ENCODE peak calls at places on chromosomes 2 and 18, in seven cellular contexts. P is stimulated activated naive CD4-positive, alpha-beta T cell; J is CD4-positive, alpha-beta T cell; Y is GM12865; F is HEK293T; B is activated CD8-positive, alpha-beta memory T cell treated with anti-CD3 and anti-CD28 coated beads for 48 hours; R is Calu3. A is an unnamed sample.

GRCh38 chr2:175844169-175844568 is 157.9 kb downstream of the LNPK start:
- DNase-seq in R (no peak), P (no peak), J (no peak), F (no peak), B (no peak), Y (no peak), A (no peak)

GRCh38 chr18:44599409-44599808 is 81.3 kb upstream of the SETBP1 start:
- DNase-seq in R (no peak), F (no peak), J (no peak), Y (no peak), B (no peak), P (no peak), A (no peak)

GRCh38 chr2:25341753-25342371 is at the start of gene DNMT3A:
- DNase-seq in P (peak), Y (peak), J (peak), F (peak), B (no peak), R (peak), A (no peak)

GRCh38 chr2:39663187-39663930 is 2.4 kb upstream of the TMEM178A start:
- DNase-seq in J (no peak), P (no peak), F (no peak), R (no peak), Y (no peak), B (no peak), A (no peak)

GRCh38 chr2:11234309-11234708 is 79.0 kb downstream of the SLC66A3 start:
- DNase-seq in J (no peak), R (no peak), Y (no peak), F (no peak), B (no peak), P (no peak), A (no peak)

GRCh38 chr2:174027956-174028355 is 62.8 kb upstream of the SP3 start:
- DNase-seq in B (no peak), P (no peak), Y (no peak), J (no peak), F (no peak), R (no peak), A (no peak)

GRCh38 chr18:11005528-11005927 is 143.8 kb downstream of the PIEZO2 start:
- DNase-seq in P (no peak), J (no peak), F (no peak), B (no peak), R (peak), Y (peak), A (peak)

GRCh38 chr2:233007270-233007669 is 5.8 kb downstream of the NGEF start:
- DNase-seq in B (no peak), P (no peak), R (no peak), Y (no peak), F (no peak), J (no peak), A (no peak)

GRCh38 chr2:96144481-96145027 is 686 bp downstream of the DUSP2 start:
- DNase-seq in J (no peak), Y (peak), P (peak), F (no peak), B (no peak), R (peak), A (no peak)

GRCh38 chr2:181977661-181978350 is 7.8 kb upstream of the PPP1R1C start:
- DNase-seq in R (no peak), Y (peak), P (no peak), B (no peak), F (no peak), J (no peak), A (no peak)